ENCODE peak calls at places on chromosomes 13 and 19, in four cellular contexts. One of them, this sample, is unnamed.

GRCh38 chr13:107035186-107035585 is 467.2 kb upstream of the ARGLU1 start:
- DNase-seq in activated CD8-positive, alpha-beta T cell treated with anti-CD3 and anti-CD28 coated beads for 36 hours: no peak
- DNase-seq in IMR-90: peak; percentile 35
- DNase-seq in suprapubic skin: no peak
- DNase-seq in this sample: no peak

GRCh38 chr13:45055902-45056648 is 64.2 kb upstream of the GTF2F2 start:
- DNase-seq in activated CD8-positive, alpha-beta T cell treated with anti-CD3 and anti-CD28 coated beads for 36 hours: peak; percentile 49
- DNase-seq in suprapubic skin: no peak
- DNase-seq in IMR-90: peak; percentile 56
- DNase-seq in this sample: no peak

GRCh38 chr13:66926200-66926850 is 303.8 kb downstream of the PCDH9 start:
- DNase-seq in suprapubic skin: no peak
- DNase-seq in activated CD8-positive, alpha-beta T cell treated with anti-CD3 and anti-CD28 coated beads for 36 hours: no peak
- DNase-seq in IMR-90: no peak
- DNase-seq in this sample: no peak

GRCh38 chr13:45718063-45718462 is 15.9 kb downstream of the CBY2 start:
- DNase-seq in IMR-90: peak; percentile 14
- DNase-seq in activated CD8-positive, alpha-beta T cell treated with anti-CD3 and anti-CD28 coated beads for 36 hours: no peak
- DNase-seq in suprapubic skin: no peak
- DNase-seq in this sample: no peak

GRCh38 chr19:48480151-48480475 is 10.9 kb downstream of the CYTH2 start:
- DNase-seq in suprapubic skin: no peak
- DNase-seq in activated CD8-positive, alpha-beta T cell treated with anti-CD3 and anti-CD28 coated beads for 36 hours: peak; percentile 59
- DNase-seq in IMR-90: no peak
- DNase-seq in this sample: no peak

GRCh38 chr19:31548941-31549340 is 199.7 kb upstream of the TSHZ3 start:
- DNase-seq in activated CD8-positive, alpha-beta T cell treated with anti-CD3 and anti-CD28 coated beads for 36 hours: no peak
- DNase-seq in suprapubic skin: no peak
- DNase-seq in IMR-90: peak; percentile 44
- DNase-seq in this sample: no peak

GRCh38 chr13:34816543-34816942 is 125.5 kb upstream of the NBEA start:
- DNase-seq in suprapubic skin: no peak
- DNase-seq in IMR-90: no peak
- DNase-seq in activated CD8-positive, alpha-beta T cell treated with anti-CD3 and anti-CD28 coated beads for 36 hours: no peak
- DNase-seq in this sample: no peak

GRCh38 chr13:113928701-113929627 is 44.9 kb downstream of the C13orf46 start:
- DNase-seq in suprapubic skin: peak; percentile 92
- DNase-seq in IMR-90: peak; percentile 69
- DNase-seq in activated CD8-positive, alpha-beta T cell treated with anti-CD3 and anti-CD28 coated beads for 36 hours: no peak
- DNase-seq in this sample: peak; percentile 52

GRCh38 chr13:65417953-65418352 is 1812.2 kb downstream of the PCDH9 start:
- DNase-seq in IMR-90: no peak
- DNase-seq in suprapubic skin: no peak
- DNase-seq in activated CD8-positive, alpha-beta T cell treated with anti-CD3 and anti-CD28 coated beads for 36 hours: no peak
- DNase-seq in this sample: no peak

GRCh38 chr13:45464141-45464686 is 525 bp upstream of the COG3 start:
- DNase-seq in suprapubic skin: no peak
- DNase-seq in activated CD8-positive, alpha-beta T cell treated with anti-CD3 and anti-CD28 coated beads for 36 hours: no peak
- DNase-seq in IMR-90: no peak
- DNase-seq in this sample: no peak

GRCh38 chr13:75359266-75359665 is 122.7 kb downstream of the TBC1D4 start:
- DNase-seq in suprapubic skin: no peak
- DNase-seq in IMR-90: peak; percentile 94
- DNase-seq in activated CD8-positive, alpha-beta T cell treated with anti-CD3 and anti-CD28 coated beads for 36 hours: no peak
- DNase-seq in this sample: no peak

GRCh38 chr19:43308244-43308815 is 39.0 kb upstream of the PSG9 start:
- DNase-seq in suprapubic skin: no peak
- DNase-seq in activated CD8-positive, alpha-beta T cell treated with anti-CD3 and anti-CD28 coated beads for 36 hours: no peak
- DNase-seq in IMR-90: no peak
- DNase-seq in this sample: no peak

GRCh38 chr13:48531416-48532145 is 1.3 kb downstream of the RCBTB2 start:
- DNase-seq in IMR-90: no peak
- DNase-seq in suprapubic skin: no peak
- DNase-seq in activated CD8-positive, alpha-beta T cell treated with anti-CD3 and anti-CD28 coated beads for 36 hours: peak; percentile 14
- DNase-seq in this sample: no peak

GRCh38 chr19:48397636-48398328 is 4.3 kb downstream of the GRIN2D start:
- DNase-seq in suprapubic skin: peak; percentile 67
- DNase-seq in activated CD8-positive, alpha-beta T cell treated with anti-CD3 and anti-CD28 coated beads for 36 hours: no peak
- DNase-seq in IMR-90: no peak
- DNase-seq in this sample: no peak

GRCh38 chr13:111514646-111515617 is 194.5 kb downstream of the TEX29 start:
- DNase-seq in activated CD8-positive, alpha-beta T cell treated with anti-CD3 and anti-CD28 coated beads for 36 hours: no peak
- DNase-seq in IMR-90: no peak
- DNase-seq in suprapubic skin: no peak
- DNase-seq in this sample: no peak

GRCh38 chr19:46412034-46412982 is 1.1 kb downstream of the CCDC8 start:
- DNase-seq in suprapubic skin: no peak
- DNase-seq in IMR-90: no peak
- DNase-seq in activated CD8-positive, alpha-beta T cell treated with anti-CD3 and anti-CD28 coated beads for 36 hours: no peak
- DNase-seq in this sample: no peak
- TF ChIP-seq CTCF in suprapubic skin: no peak
- TF ChIP-seq CTCF in IMR-90: no peak
- TF ChIP-seq CTCF in activated CD8-positive, alpha-beta T cell treated with anti-CD3 and anti-CD28 coated beads for 36 hours: no peak
- TF ChIP-seq CTCF in this sample: no peak

GRCh38 chr19:17075860-17076538 is 422 bp downstream of the MYO9B start:
- DNase-seq in activated CD8-positive, alpha-beta T cell treated with anti-CD3 and anti-CD28 coated beads for 36 hours: peak; percentile 76
- DNase-seq in suprapubic skin: peak; percentile 85
- DNase-seq in IMR-90: peak; percentile 33
- DNase-seq in this sample: no peak
- TF ChIP-seq CTCF in activated CD8-positive, alpha-beta T cell treated with anti-CD3 and anti-CD28 coated beads for 36 hours: no peak
- TF ChIP-seq CTCF in suprapubic skin: no peak
- TF ChIP-seq CTCF in IMR-90: no peak
- TF ChIP-seq CTCF in this sample: no peak

GRCh38 chr13:30808600-30808999 is 73.3 kb downstream of the ALOX5AP start:
- DNase-seq in activated CD8-positive, alpha-beta T cell treated with anti-CD3 and anti-CD28 coated beads for 36 hours: no peak
- DNase-seq in IMR-90: no peak
- DNase-seq in suprapubic skin: no peak
- DNase-seq in this sample: no peak
- TF ChIP-seq CTCF in activated CD8-positive, alpha-beta T cell treated with anti-CD3 and anti-CD28 coated beads for 36 hours: no peak
- TF ChIP-seq CTCF in IMR-90: no peak
- TF ChIP-seq CTCF in suprapubic skin: no peak
- TF ChIP-seq CTCF in this sample: no peak

GRCh38 chr19:8335343-8336071 is 7.6 kb downstream of the KANK3 start:
- DNase-seq in activated CD8-positive, alpha-beta T cell treated with anti-CD3 and anti-CD28 coated beads for 36 hours: peak; percentile 56
- DNase-seq in suprapubic skin: no peak
- DNase-seq in IMR-90: no peak
- DNase-seq in this sample: no peak
- TF ChIP-seq CTCF in activated CD8-positive, alpha-beta T cell treated with anti-CD3 and anti-CD28 coated beads for 36 hours: peak; percentile 32
- TF ChIP-seq CTCF in suprapubic skin: peak; percentile 17
- TF ChIP-seq CTCF in IMR-90: peak; percentile 3
- TF ChIP-seq CTCF in this sample: no peak

DNA sequence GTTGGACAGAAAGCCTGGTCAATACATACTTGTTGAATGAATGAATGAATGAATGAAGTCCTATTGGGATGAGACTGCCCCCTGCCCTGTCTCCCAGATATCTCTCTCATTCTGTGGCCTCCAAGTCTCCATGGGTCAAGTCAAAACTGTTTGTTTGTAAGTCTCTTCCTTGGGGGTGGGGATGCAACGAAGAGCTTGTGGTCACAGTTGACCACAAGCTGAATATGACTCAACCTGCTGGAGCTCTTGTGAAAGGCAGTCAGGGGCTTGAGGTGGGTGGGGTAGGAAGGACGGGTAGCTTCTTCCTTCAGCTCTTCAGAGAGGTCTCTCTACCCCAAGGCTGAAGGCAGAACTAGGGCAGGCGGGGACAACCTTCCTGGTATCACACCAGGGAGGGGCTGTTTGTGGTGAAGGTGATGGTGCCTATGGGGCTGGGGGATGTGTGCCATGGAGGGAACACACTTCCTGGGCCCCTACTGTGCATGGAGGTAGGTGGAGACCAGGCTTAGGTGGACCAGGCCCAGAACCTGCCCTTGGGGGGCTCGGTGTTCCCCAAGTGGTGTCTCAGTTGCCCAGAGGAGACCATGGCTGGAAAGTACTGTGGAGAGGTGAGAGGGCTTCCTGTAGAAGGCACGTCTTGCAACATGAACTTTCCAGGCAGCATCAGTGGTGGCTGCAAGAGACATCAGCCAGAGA is 8.0 kb downstream of the MYO1F start:
- DNase-seq in activated CD8-positive, alpha-beta T cell treated with anti-CD3 and anti-CD28 coated beads for 36 hours: peak; percentile 88
- DNase-seq in suprapubic skin: no peak
- DNase-seq in IMR-90: peak; percentile 96
- DNase-seq in this sample: no peak
- TF ChIP-seq CTCF in activated CD8-positive, alpha-beta T cell treated with anti-CD3 and anti-CD28 coated beads for 36 hours: no peak
- TF ChIP-seq CTCF in suprapubic skin: no peak
- TF ChIP-seq CTCF in IMR-90: no peak
- TF ChIP-seq CTCF in this sample: no peak

GRCh38 chr13:112709825-112710783 is 20.3 kb downstream of the ATP11A start:
- DNase-seq in activated CD8-positive, alpha-beta T cell treated with anti-CD3 and anti-CD28 coated beads for 36 hours: no peak
- DNase-seq in IMR-90: peak; percentile 48
- DNase-seq in suprapubic skin: no peak
- DNase-seq in this sample: no peak

GRCh38 chr13:112713517-112714253 is 23.8 kb downstream of the ATP11A start:
- DNase-seq in IMR-90: no peak
- DNase-seq in suprapubic skin: peak; percentile 77
- DNase-seq in activated CD8-positive, alpha-beta T cell treated with anti-CD3 and anti-CD28 coated beads for 36 hours: no peak
- DNase-seq in this sample: no peak

GRCh38 chr13:112712451-112712881 is 22.6 kb downstream of the ATP11A start:
- DNase-seq in IMR-90: no peak
- DNase-seq in activated CD8-positive, alpha-beta T cell treated with anti-CD3 and anti-CD28 coated beads for 36 hours: no peak
- DNase-seq in suprapubic skin: peak; percentile 78
- DNase-seq in this sample: no peak

GRCh38 chr13:112710855-112711527 is 21.2 kb downstream of the ATP11A start:
- DNase-seq in IMR-90: no peak
- DNase-seq in activated CD8-positive, alpha-beta T cell treated with anti-CD3 and anti-CD28 coated beads for 36 hours: no peak
- DNase-seq in suprapubic skin: no peak
- DNase-seq in this sample: no peak

DNA sequence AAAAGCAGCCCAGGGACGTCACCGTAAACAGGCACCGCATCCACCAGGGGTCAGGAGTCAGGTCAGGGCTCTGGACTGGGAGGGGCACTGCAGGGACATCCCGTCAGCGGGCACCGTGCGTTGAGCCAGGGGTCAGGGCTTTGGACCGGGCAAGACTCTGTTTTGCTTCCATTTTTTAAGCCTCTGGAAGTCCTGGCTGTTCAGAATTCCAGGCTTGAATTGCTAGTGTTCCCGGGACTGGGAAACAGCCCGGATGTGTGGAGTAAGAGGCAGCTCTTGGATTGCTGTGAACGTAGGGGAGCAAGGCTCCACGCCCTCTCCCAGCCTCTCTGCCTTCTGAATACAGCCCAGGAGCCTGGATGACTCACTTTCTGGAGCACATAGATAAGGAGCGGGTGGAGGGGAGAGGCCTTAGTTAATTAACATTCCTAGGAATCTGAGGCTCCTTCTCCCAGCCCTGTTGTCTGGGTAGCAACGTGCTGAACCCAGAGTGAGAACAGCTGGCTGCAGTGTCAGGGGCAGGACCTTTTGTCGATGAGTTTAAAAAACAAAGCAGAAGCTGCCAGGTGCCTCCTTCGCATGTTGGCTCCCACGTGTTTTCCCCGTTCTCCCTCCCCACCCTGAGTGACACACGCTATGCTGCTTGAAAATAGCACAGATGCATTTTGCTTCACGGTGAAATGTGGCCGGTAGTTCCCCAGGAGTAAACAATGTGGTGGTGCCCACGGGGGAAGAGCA is 21.9 kb downstream of the ATP11A start:
- DNase-seq in IMR-90: peak; percentile 98
- DNase-seq in suprapubic skin: peak; percentile 86
- DNase-seq in activated CD8-positive, alpha-beta T cell treated with anti-CD3 and anti-CD28 coated beads for 36 hours: peak; percentile 46
- DNase-seq in this sample: peak; percentile 48
- TF ChIP-seq CTCF in IMR-90: no peak
- TF ChIP-seq CTCF in suprapubic skin: no peak
- TF ChIP-seq CTCF in activated CD8-positive, alpha-beta T cell treated with anti-CD3 and anti-CD28 coated beads for 36 hours: no peak
- TF ChIP-seq CTCF in this sample: no peak

GRCh38 chr13:36512771-36513170 is 80.5 kb downstream of the CCNA1 start:
- DNase-seq in IMR-90: no peak
- DNase-seq in activated CD8-positive, alpha-beta T cell treated with anti-CD3 and anti-CD28 coated beads for 36 hours: no peak
- DNase-seq in suprapubic skin: no peak
- DNase-seq in this sample: no peak

DNA sequence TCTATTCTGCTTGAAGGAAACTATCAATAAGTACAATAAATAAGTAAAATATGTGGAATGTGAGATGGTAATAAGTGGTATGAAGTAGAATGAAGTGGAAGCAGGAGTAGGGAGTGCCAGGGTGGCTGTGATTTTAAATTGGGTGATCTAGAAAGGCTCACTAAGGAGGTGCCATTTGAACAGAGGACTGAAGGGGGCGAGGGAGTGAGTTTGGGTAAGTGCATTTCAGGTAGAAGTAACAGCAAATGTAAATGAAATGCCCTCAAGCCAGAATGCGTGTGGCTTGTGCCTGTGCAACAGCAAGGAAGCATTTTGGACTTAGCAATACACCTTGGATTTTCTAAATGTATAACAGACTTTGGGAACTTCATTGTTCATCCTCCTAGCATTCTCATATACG is 77.1 kb downstream of the CCNA1 start:
- DNase-seq in suprapubic skin: no peak
- DNase-seq in IMR-90: no peak
- DNase-seq in activated CD8-positive, alpha-beta T cell treated with anti-CD3 and anti-CD28 coated beads for 36 hours: peak; percentile 2
- DNase-seq in this sample: no peak
- TF ChIP-seq CTCF in suprapubic skin: no peak
- TF ChIP-seq CTCF in IMR-90: no peak
- TF ChIP-seq CTCF in activated CD8-positive, alpha-beta T cell treated with anti-CD3 and anti-CD28 coated beads for 36 hours: no peak
- TF ChIP-seq CTCF in this sample: no peak

GRCh38 chr13:77820431-77821149 is 98.0 kb downstream of the EDNRB start:
- DNase-seq in IMR-90: no peak
- DNase-seq in suprapubic skin: no peak
- DNase-seq in activated CD8-positive, alpha-beta T cell treated with anti-CD3 and anti-CD28 coated beads for 36 hours: peak; percentile 2
- DNase-seq in this sample: no peak
- TF ChIP-seq CTCF in IMR-90: no peak
- TF ChIP-seq CTCF in suprapubic skin: no peak
- TF ChIP-seq CTCF in activated CD8-positive, alpha-beta T cell treated with anti-CD3 and anti-CD28 coated beads for 36 hours: no peak
- TF ChIP-seq CTCF in this sample: no peak

DNA sequence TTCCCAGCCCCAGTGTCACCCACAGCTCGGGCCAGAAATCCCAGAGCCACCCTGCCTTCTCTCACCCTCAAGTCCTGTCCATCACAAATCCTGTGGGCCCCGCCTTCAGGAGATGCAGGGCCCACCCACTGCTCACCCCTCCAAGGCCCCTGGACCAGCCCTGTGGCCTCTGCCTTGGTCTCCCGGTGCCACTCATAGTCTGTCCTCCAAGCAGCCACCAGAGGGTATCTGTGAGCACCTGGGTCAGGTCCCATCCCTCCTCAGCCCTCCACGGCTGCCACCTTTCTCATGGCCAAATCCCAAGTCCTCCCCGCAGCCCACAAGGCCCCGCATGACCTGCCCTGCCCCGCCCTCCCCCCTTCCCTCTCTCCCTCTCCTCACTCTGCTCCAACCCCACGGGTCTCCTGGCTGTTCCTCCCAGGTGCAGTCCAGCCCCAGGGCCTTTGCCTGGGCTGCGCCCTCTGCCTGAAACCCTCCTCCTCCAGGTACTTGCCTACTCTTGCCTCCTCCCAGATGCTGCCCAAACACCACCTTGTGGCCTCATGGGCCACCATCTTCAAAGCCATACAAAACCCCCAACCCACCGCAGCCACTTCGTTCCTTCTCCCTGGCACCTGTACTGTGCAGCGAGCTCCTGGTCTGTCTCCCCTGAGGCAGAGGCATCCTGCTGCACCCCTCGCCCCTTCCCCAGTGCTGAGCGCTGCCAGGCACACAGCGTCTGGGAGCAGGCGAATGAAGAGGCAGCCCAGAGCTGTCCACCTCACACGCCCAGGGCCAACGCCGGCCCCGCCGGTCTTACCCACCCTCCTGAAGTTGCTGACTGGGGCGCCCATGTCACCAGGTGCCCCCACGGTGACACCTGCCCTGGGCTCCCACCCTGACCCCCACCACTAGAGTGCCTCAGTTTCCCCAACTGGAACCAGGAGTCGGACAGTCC is 13.2 kb upstream of the UQCR11 start:
- DNase-seq in IMR-90: no peak
- DNase-seq in activated CD8-positive, alpha-beta T cell treated with anti-CD3 and anti-CD28 coated beads for 36 hours: peak; percentile 54
- DNase-seq in suprapubic skin: no peak
- DNase-seq in this sample: no peak
- TF ChIP-seq CTCF in IMR-90: peak; percentile 26
- TF ChIP-seq CTCF in activated CD8-positive, alpha-beta T cell treated with anti-CD3 and anti-CD28 coated beads for 36 hours: peak; percentile 26
- TF ChIP-seq CTCF in suprapubic skin: no peak
- TF ChIP-seq CTCF in this sample: no peak

This sample was measured in omental fat pad.